ENCODE peak calls at places on chromosomes 4 and X, in five cellular contexts. U, F, I, N and V are unnamed samples. For H3K9me3 and H3K4me1, the result is how much of the 10 kb centered on the place peaks cover.

GRCh38 chr4:73139991-73140390 is 70.5 kb upstream of the COX18 start:
- DNase-seq in U (no peak), F (no peak), I (no peak), N (no peak), V (no peak)

GRCh38 chrX:12115377-12115776 is 22.9 kb upstream of the FRMPD4 start:
- DNase-seq in U (no peak), F (peak), I (no peak), N (no peak), V (no peak)

GRCh38 chrX:78182881-78183280 is 43.4 kb upstream of the TAF9B start:
- DNase-seq in U (no peak), F (no peak), I (no peak), N (no peak), V (no peak)

GRCh38 chr4:140556372-140557085 is 12.2 kb downstream of the UCP1 start:
- DNase-seq in U (no peak), F (no peak), I (no peak), N (no peak), V (no peak)

GRCh38 chr4:3112979-3113469 is 38.5 kb downstream of the HTT start:
- DNase-seq in U (no peak), F (no peak), I (no peak), N (no peak), V (no peak)

GRCh38 chrX:103437147-103437873 is 61.0 kb downstream of the BEX3 start:
- DNase-seq in U (no peak), F (no peak), I (no peak), N (no peak), V (no peak)

GRCh38 chr4:99755223-99755944 is 61.2 kb upstream of the DAPP1 start:
- DNase-seq in U (no peak), F (no peak), I (no peak), N (no peak), V (no peak)

GRCh38 chr4:8098506-8098905 is 60.1 kb downstream of the ABLIM2 start:
- DNase-seq in U (no peak), F (no peak), I (no peak), N (no peak), V (no peak)

GRCh38 chr4:101050088-101050835 is 297.1 kb downstream of the PPP3CA start:
- DNase-seq in U (no peak), F (no peak), I (no peak), N (no peak), V (no peak)

GRCh38 chr4:26836539-26836938 is 24.1 kb upstream of the STIM2 start:
- DNase-seq in U (no peak), F (no peak), I (no peak), N (no peak), V (no peak)
- H3K9me3 ChIP-seq in U (under half), F (under half), I (under half), N (under half), V (under half)

GRCh38 chr4:185651851-185652250 is 116.5 kb upstream of the PDLIM3 start:
- DNase-seq in U (no peak), F (no peak), I (no peak), N (no peak), V (no peak)

GRCh38 chr4:185651137-185651677 is 115.9 kb upstream of the PDLIM3 start:
- DNase-seq in U (no peak), F (no peak), I (no peak), N (no peak), V (no peak)

GRCh38 chr4:185644408-185644807 is 109.1 kb upstream of the PDLIM3 start:
- DNase-seq in U (no peak), F (no peak), I (no peak), N (no peak), V (no peak)

GRCh38 chr4:185645403-185645802 is 110.1 kb upstream of the PDLIM3 start:
- DNase-seq in U (no peak), F (no peak), I (no peak), N (no peak), V (no peak)

GRCh38 chr4:185648631-185649030 is 113.3 kb upstream of the PDLIM3 start:
- DNase-seq in U (no peak), F (no peak), I (no peak), N (no peak), V (no peak)
- H3K4me1 ChIP-seq in U (under half), F (under half), I (under half), N (under half), V (under half)

DNA sequence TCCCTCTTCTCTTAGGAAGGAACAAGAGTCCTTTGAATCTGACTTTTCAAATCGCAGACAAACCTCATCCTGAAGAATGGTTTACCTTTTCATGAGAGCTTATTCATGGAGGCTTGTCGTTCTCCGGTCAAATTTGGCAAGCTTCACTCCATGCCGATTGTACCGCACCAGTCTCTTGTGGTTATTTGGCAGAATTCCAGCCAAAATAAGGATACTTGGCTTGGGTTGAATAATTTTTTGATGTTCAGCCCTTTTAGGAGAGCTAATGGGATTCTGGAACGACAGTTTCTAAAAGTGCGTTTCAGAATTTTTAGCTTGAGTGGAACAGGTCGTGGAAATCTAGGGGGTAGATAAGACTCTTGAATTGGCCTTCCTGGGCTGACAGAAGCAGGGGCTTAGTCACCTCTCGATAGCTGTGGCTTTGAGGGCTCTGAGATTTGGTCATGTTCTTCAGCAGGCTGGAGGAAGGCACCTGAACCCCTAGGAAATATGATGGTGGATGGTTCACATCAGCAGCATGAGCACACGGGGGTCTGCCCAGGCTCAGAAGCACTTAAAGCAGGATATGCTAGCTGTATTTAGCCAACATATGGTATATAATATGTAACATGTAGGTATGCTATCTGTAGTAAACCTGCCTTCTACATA is 1.5 kb downstream of the KLHL2 start:
- DNase-seq in U (no peak), F (no peak), I (no peak), N (no peak), V (no peak)
- H3K4me3 ChIP-seq in U (peak), F (no peak), I (no peak), N (peak), V (no peak)

GRCh38 chrX:120264315-120264714 is 13.7 kb downstream of the ZBTB33 start:
- DNase-seq in U (no peak), F (no peak), I (no peak), N (no peak), V (no peak)

GRCh38 chrX:120260369-120260768 is 9.8 kb downstream of the ZBTB33 start:
- DNase-seq in U (no peak), F (no peak), I (no peak), N (no peak), V (no peak)

GRCh38 chrX:120262781-120263719 is 12.4 kb downstream of the ZBTB33 start:
- DNase-seq in U (no peak), F (no peak), I (no peak), N (no peak), V (no peak)
- H3K9me3 ChIP-seq in U (under half), F (under half), I (under half), N (under half), V (under half)

DNA sequence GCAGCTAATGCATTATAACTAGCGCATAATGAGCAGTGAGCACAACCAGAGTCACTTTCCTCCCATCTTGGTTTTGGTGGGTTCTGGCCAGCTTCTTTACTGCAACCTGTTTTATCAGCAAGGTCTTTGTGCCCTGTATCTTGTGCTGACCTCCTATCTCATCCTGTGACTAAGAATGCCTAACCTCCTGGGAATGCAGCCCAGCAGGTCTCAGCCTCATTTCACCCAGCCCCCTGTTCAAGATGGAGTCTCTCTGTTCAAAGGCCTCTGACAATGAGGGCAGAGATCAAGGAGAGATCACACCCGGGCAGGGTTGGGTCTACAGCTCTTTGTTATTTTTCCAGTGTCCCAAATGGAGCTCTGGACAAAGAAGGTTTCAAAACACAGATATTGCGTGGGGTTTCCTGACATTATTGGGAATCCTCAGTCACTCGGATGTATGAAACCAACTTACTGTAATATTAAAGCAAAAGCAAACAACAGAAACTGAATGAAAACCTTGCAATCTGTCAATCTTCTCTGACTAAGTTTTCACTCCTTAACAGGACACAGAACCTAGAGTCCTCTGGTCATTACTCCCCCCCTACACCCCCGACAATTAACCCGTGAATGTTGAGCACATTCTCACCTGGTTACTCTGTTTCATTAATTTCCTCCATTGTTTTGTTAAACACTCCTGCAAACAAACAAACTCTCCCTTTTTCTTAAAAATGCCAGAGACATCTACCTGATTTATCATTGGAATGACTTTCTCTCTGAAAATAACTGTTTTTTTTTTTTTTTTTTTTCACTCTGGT is 468.8 kb upstream of the PRKX start:
- DNase-seq in U (no peak), F (no peak), I (no peak), N (no peak), V (no peak)
- H3K4me1 ChIP-seq in U (under half), F (under half), I (under half), N (under half), V (under half)

GRCh38 chr4:1684756-1685603 is 867 bp upstream of the FAM53A start:
- DNase-seq in U (peak), F (no peak), I (peak), N (no peak), V (no peak)
- H3K4me3 ChIP-seq in U (peak), F (peak), I (peak), N (peak), V (peak)

GRCh38 chr4:25233737-25234389 is at the start of gene PI4K2B:
- DNase-seq in U (peak), F (peak), I (peak), N (no peak), V (peak)
- H3K9me3 ChIP-seq in U (under half), F (under half), I (under half), N (under half), V (under half)